ENCODE peak calls at places on chromosome 20, in ten cellular contexts. X is fibroblast of the aortic adventitia, F is HFF-Myc, Z is HepG2, J is MCF 10A, K is astrocyte, D is choroid plexus epithelial cell, T is GM12865, Y is WTC11, E is left lung. G is an unnamed sample.

GRCh38 chr20:18187020-18187419 is 49.4 kb downstream of the KAT14 start:
- DNase-seq in X (no peak), F (no peak), Z (no peak), J (peak), K (no peak), D (peak), T (no peak), Y (no peak), E (no peak), G (no peak)

GRCh38 chr20:38139156-38139912 is 25.7 kb downstream of the TGM2 start:
- DNase-seq in X (no peak), F (no peak), Z (no peak), J (no peak), K (no peak), D (no peak), T (no peak), Y (no peak), E (peak), G (no peak)

GRCh38 chr20:38804682-38805501 is 605 bp upstream of the PPP1R16B start:
- DNase-seq in X (no peak), F (no peak), Z (no peak), J (no peak), K (no peak), D (no peak), T (peak), Y (peak), E (no peak), G (peak)

GRCh38 chr20:51636123-51636522 is 93.6 kb upstream of the NFATC2 start:
- DNase-seq in X (no peak), F (no peak), Z (no peak), J (peak), K (peak), D (no peak), T (peak), Y (no peak), E (no peak), G (no peak)

GRCh38 chr20:34506480-34506879 is 9.7 kb upstream of the DYNLRB1 start:
- DNase-seq in X (no peak), F (no peak), Z (no peak), J (no peak), K (no peak), D (no peak), T (no peak), Y (no peak), E (no peak), G (no peak)

GRCh38 chr20:36830791-36831691 is 44.9 kb upstream of the TLDC2 start:
- DNase-seq in X (peak), F (no peak), Z (no peak), J (peak), K (no peak), D (peak), T (no peak), Y (no peak), E (no peak), G (no peak)

GRCh38 chr20:56808119-56808725 is 179.1 kb downstream of the TFAP2C start:
- DNase-seq in X (no peak), F (no peak), Z (no peak), J (no peak), K (no peak), D (no peak), T (no peak), Y (no peak), E (no peak), G (no peak)

GRCh38 chr20:18019068-18019467 is 38.6 kb downstream of the OVOL2 start:
- DNase-seq in X (peak), F (no peak), Z (peak), J (peak), K (no peak), D (peak), T (peak), Y (peak), E (no peak), G (no peak)

GRCh38 chr20:7463290-7463689 is 477.0 kb downstream of the HAO1 start:
- DNase-seq in X (peak), F (no peak), Z (no peak), J (no peak), K (no peak), D (no peak), T (no peak), Y (no peak), E (no peak), G (no peak)

GRCh38 chr20:25253606-25254275 is 5.9 kb downstream of the PYGB start:
- DNase-seq in X (no peak), F (no peak), Z (no peak), J (no peak), K (no peak), D (peak), T (no peak), Y (no peak), E (no peak), G (no peak)

GRCh38 chr20:48667889-48668413 is 159.8 kb downstream of the PREX1 start:
- DNase-seq in X (peak), F (no peak), Z (peak), J (no peak), K (peak), D (peak), T (no peak), Y (no peak), E (no peak), G (no peak)

DNA sequence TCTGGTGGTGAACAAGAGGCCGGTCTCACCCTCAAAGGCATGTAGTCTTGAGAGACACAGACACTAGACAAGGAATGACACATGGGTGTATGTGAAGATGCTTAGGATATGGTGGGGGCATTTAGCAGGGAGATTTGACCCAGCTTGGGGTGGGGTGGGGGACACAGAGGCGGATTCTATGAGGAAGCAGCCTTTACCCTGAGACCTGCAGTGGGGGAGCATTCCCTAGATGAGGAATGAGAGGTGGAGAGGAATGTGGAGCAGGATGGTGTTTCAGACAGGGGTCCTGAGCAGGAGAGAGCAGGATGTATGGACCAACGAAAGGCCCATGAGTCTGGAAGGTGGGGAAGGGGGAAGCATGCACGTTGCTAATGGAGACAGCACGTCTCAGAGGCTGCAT is 57.8 kb downstream of the PHACTR3 start:
- DNase-seq in X (no peak), F (no peak), Z (no peak), J (no peak), K (no peak), D (no peak), T (no peak), Y (no peak), E (no peak), G (no peak)
- TF ChIP-seq CTCF in X (no peak), F (no peak), Z (no peak), J (no peak), K (no peak), D (no peak), T (no peak), Y (no peak), E (no peak), G (no peak)

DNA sequence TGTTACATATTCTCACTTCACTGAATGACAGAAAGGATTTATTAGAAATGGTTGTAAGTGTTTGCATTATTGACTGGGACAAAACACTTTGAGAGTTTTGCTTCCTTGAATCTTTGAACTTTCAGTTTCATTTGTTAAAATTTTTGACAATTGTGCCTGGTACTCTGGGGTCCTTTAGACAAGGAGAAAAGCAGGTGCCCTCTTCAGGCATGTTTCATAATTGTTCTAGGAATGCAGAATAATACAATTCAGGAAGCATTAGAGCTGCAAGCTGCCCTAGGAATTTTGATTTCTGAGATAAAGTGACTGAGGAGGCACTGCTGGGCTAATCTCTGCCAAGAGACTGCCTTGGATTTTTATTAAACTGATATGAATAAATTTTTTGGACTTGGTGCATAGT is 49.7 kb downstream of the TOP1 start:
- DNase-seq in X (peak), F (no peak), Z (peak), J (peak), K (peak), D (peak), T (peak), Y (no peak), E (no peak), G (no peak)
- TF ChIP-seq CTCF in X (peak), F (peak), Z (peak), J (peak), K (peak), D (peak), T (no peak), Y (no peak), E (no peak), G (no peak)

GRCh38 chr20:1118336-1119127 is at the start of gene PSMF1:
- DNase-seq in X (peak), F (peak), Z (peak), J (peak), K (peak), D (peak), T (peak), Y (peak), E (peak), G (peak)
- TF ChIP-seq CTCF in X (no peak), F (no peak), Z (peak), J (no peak), K (no peak), D (peak), T (no peak), Y (no peak), E (no peak), G (peak)

DNA sequence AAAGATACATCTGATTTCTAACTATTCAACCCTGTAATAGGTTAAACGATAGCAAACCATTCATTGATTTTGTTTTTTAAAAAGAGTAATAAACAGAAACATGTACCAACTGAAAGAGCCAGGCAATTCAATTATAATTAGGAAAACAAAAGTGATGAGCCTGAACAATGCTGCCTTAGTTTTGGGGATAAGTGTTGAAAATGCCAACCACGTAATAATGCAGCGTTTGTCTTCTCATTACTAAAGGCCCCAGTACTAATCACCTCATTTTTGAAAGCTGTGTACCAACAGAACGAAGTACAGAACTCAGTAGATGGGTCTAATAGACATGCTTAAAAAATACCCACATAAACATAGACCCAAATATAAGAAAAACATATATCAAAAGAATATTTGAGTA is 663.6 kb upstream of the CHD6 start:
- DNase-seq in X (no peak), F (no peak), Z (no peak), J (no peak), K (no peak), D (no peak), T (no peak), Y (no peak), E (no peak), G (no peak)
- TF ChIP-seq CTCF in X (no peak), F (no peak), Z (no peak), J (no peak), K (no peak), D (no peak), T (no peak), Y (no peak), E (no peak), G (no peak)

GRCh38 chr20:46087161-46087560 is 2.6 kb downstream of the NCOA5 start:
- DNase-seq in X (peak), F (no peak), Z (peak), J (peak), K (no peak), D (peak), T (no peak), Y (no peak), E (no peak), G (no peak)

GRCh38 chr20:46084805-46085792 is 4.7 kb downstream of the NCOA5 start:
- DNase-seq in X (peak), F (no peak), Z (peak), J (peak), K (peak), D (peak), T (no peak), Y (no peak), E (no peak), G (no peak)

GRCh38 chr20:46083101-46083500 is 6.7 kb downstream of the NCOA5 start:
- DNase-seq in X (peak), F (no peak), Z (no peak), J (no peak), K (peak), D (no peak), T (no peak), Y (no peak), E (no peak), G (no peak)

GRCh38 chr20:46081074-46081473 is 8.7 kb downstream of the NCOA5 start:
- DNase-seq in X (no peak), F (no peak), Z (no peak), J (no peak), K (no peak), D (no peak), T (no peak), Y (no peak), E (no peak), G (no peak)

GRCh38 chr20:46083531-46084061 is 6.2 kb downstream of the NCOA5 start:
- DNase-seq in X (no peak), F (no peak), Z (no peak), J (no peak), K (no peak), D (no peak), T (no peak), Y (no peak), E (no peak), G (no peak)
- TF ChIP-seq CTCF in X (no peak), F (no peak), Z (no peak), J (no peak), K (no peak), D (no peak), T (no peak), Y (no peak), E (no peak), G (no peak)

DNA sequence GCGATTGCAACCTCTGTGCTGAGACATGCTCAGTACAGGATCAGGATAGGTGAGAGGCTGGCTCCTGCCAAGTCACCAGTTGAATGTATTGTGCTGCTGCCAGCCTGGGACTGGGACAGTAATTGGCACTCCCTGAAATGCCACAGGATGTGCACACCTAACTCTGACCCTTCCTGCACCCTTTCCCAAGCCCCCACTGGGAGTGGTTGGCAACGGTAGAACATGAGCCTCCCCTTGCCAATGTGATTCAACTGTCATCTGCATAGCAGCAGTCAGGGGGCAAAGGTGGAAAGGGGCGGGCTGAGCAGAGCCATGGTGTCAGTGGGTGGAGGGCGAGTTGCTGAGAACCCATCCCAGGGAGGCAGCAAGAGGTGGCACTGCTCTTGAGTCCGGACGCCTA is 15.4 kb downstream of the SPINT3 start:
- DNase-seq in X (no peak), F (no peak), Z (peak), J (no peak), K (no peak), D (no peak), T (no peak), Y (no peak), E (no peak), G (no peak)
- TF ChIP-seq CTCF in X (no peak), F (no peak), Z (no peak), J (no peak), K (no peak), D (no peak), T (no peak), Y (no peak), E (no peak), G (no peak)

GRCh38 chr20:5785146-5785545 is 34.9 kb downstream of the SHLD1 start:
- DNase-seq in X (no peak), F (no peak), Z (no peak), J (no peak), K (no peak), D (no peak), T (no peak), Y (no peak), E (no peak), G (no peak)

GRCh38 chr20:5789827-5790226 is 39.6 kb downstream of the SHLD1 start:
- DNase-seq in X (no peak), F (no peak), Z (no peak), J (no peak), K (no peak), D (no peak), T (no peak), Y (no peak), E (no peak), G (no peak)

GRCh38 chr20:5784735-5785134 is 34.5 kb downstream of the SHLD1 start:
- DNase-seq in X (no peak), F (no peak), Z (no peak), J (no peak), K (no peak), D (no peak), T (no peak), Y (no peak), E (no peak), G (no peak)

GRCh38 chr20:5788385-5788895 is 38.2 kb downstream of the SHLD1 start:
- DNase-seq in X (peak), F (peak), Z (peak), J (peak), K (peak), D (peak), T (peak), Y (peak), E (no peak), G (peak)

GRCh38 chr20:5786930-5787826 is 37.0 kb downstream of the SHLD1 start:
- DNase-seq in X (peak), F (no peak), Z (no peak), J (peak), K (peak), D (peak), T (no peak), Y (no peak), E (no peak), G (no peak)
- TF ChIP-seq CTCF in X (no peak), F (no peak), Z (no peak), J (no peak), K (no peak), D (no peak), T (no peak), Y (no peak), E (no peak), G (no peak)

GRCh38 chr20:62475819-62476073 is at the start of gene GATA5:
- DNase-seq in X (no peak), F (no peak), Z (no peak), J (no peak), K (no peak), D (no peak), T (no peak), Y (no peak), E (no peak), G (no peak)

GRCh38 chr20:62479218-62479617 is 3.4 kb upstream of the GATA5 start:
- DNase-seq in X (no peak), F (no peak), Z (no peak), J (no peak), K (no peak), D (no peak), T (no peak), Y (no peak), E (no peak), G (no peak)

GRCh38 chr20:62480318-62480717 is 4.5 kb upstream of the GATA5 start:
- DNase-seq in X (peak), F (no peak), Z (no peak), J (no peak), K (no peak), D (no peak), T (no peak), Y (no peak), E (no peak), G (no peak)

GRCh38 chr20:62476074-62476838 is 461 bp upstream of the GATA5 start:
- DNase-seq in X (no peak), F (no peak), Z (no peak), J (no peak), K (no peak), D (no peak), T (no peak), Y (peak), E (no peak), G (no peak)

DNA sequence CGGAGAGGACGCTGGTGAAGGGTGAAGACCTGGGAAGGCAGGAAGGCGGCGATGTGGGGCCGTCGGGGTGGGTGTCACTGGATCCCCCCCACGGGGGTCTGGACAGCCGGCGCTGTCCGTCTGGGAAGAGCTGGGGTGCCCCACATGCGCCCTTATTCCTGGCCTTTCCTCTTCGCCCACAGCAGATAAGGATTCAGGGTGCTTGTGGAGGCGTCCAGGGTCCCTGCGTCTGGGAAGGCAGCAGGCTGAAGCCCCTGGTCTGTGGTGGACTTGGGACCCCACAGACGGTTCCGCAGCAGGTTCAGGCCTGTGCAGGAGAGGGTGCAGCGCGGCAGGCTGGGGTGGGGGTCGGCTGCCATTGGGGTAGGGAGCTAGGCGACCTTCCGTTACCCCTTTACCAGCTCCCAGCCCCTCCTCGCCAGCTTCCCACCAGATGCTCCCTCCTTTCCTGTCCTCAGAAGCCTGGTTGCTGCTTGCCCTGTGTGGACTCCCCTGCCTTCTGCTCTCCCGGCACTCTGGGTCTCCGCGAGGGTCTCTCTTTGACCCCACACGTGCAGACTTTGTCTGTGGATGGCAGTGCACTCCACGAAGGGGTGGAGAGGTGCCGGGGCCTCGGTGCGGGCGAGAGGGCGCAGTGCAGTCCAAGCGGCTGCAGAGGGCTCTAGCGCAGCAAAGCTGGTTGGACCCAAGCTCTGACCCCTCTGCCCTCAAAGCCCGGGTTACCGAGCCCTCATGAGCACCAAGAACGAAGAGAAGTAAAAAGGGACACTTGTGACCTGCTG is 2.1 kb upstream of the GATA5 start:
- DNase-seq in X (no peak), F (no peak), Z (no peak), J (no peak), K (no peak), D (no peak), T (no peak), Y (peak), E (no peak), G (no peak)
- TF ChIP-seq CTCF in X (no peak), F (no peak), Z (peak), J (no peak), K (no peak), D (no peak), T (no peak), Y (no peak), E (no peak), G (no peak)

DNA sequence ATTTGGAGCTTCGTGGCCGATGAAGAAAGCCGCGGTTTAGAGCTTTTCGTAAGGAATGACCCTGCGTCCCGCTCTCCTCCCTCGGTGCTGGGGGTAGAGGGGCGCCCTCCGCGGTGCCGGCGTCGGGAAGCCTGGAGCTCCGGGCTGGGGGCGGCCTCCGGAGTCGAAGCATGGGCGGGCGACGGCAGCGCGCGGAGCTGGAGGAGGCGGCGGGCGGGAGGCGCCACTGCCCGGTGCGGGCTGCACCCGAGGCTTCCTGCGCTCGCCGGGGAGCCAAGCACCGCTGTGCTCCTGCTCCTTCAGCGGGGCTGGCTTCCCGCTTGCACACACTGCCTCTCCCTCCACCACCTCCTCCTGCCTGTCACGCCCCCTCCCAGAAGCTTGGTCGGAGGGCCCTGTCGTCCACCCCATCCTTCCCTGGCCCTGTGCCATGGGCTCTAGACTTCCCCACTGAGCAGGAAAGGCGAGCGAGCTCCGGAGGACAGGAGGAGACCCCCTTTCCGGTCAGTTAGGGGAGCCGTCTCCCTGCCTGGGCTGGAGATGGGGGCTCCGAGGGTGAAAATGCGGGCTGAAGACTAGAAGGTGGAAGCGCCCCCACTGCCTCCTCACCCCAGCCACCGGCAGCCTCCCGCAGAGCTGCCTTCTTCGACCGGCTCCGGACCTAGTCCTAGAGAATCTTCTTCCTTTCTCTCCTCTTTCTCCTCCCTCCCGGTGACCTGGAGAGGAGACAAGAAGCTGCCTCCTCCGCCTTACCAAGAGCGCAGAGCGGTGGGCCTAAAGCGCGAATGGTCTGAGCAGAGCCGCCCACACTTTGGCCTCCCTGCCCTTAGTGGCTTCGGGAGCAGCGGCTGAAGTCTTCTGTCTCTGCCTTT is 1.8 kb downstream of the CDH4 start:
- DNase-seq in X (no peak), F (no peak), Z (no peak), J (peak), K (peak), D (peak), T (no peak), Y (peak), E (no peak), G (no peak)
- TF ChIP-seq CTCF in X (no peak), F (no peak), Z (no peak), J (no peak), K (no peak), D (no peak), T (no peak), Y (no peak), E (no peak), G (no peak)